ENCODE peak calls at places on chromosomes 4 and X, in eight cellular contexts. I is DMS153; B is astrocyte of the cerebellum; H is tibial nerve; C is mesendoderm; R is posterior vena cava; F is activated CD8-positive, alpha-beta memory T cell treated with anti-CD3 and anti-CD28 coated beads for 48 hours; K is BJ. M is an unnamed sample.
A peak's percentile ranks its signal among the peaks of the same experiment; 100 is the strongest.

GRCh38 chr4:185017964-185018772 is at the start of gene HELT:
- DNase-seq in F (no peak), B (no peak), K (no peak), R (peak; percentile 80), H (no peak), I (no peak), C (peak; percentile 57), M (no peak)

GRCh38 chr4:100935090-100935489 is 412.2 kb downstream of the PPP3CA start:
- DNase-seq in C (peak; percentile 19), I (peak; percentile 31), B (no peak), K (no peak), F (no peak), H (no peak), R (no peak), M (peak; percentile 43)

GRCh38 chrX:96435636-96436035 is 249.0 kb upstream of the DIAPH2 start:
- DNase-seq in K (no peak), B (no peak), F (no peak), R (no peak), I (no peak), H (no peak), C (no peak), M (no peak)

GRCh38 chr4:158775091-158775651 is 6.3 kb downstream of the FNIP2 start:
- DNase-seq in R (no peak), K (no peak), H (no peak), C (no peak), B (peak; percentile 47), I (no peak), F (no peak), M (no peak)

GRCh38 chrX:20060961-20061868 is 55.5 kb downstream of the MAP7D2 start:
- DNase-seq in R (no peak), I (peak; percentile 68), H (no peak), C (no peak), F (no peak), B (no peak), K (no peak), M (peak; percentile 89)

GRCh38 chr4:173252024-173252935 is 81.9 kb downstream of the HMGB2 start:
- DNase-seq in B (peak; percentile 100), H (peak; percentile 55), F (no peak), K (peak; percentile 87), C (peak; percentile 55), I (peak; percentile 92), R (no peak), M (no peak)

GRCh38 chr4:70903282-70903603 is 1.1 kb downstream of the MOB1B start:
- DNase-seq in H (no peak), F (no peak), K (no peak), I (no peak), C (peak; percentile 35), B (no peak), R (no peak), M (peak; percentile 74)

GRCh38 chrX:149493567-149494562 is 11.2 kb downstream of the IDS start:
- DNase-seq in H (no peak), B (no peak), R (no peak), K (no peak), I (no peak), F (no peak), C (peak; percentile 51), M (no peak)

GRCh38 chr4:71389149-71389840 is 50.5 kb downstream of the SLC4A4 start:
- DNase-seq in K (no peak), I (no peak), C (peak; percentile 71), B (peak; percentile 15), R (no peak), H (no peak), F (no peak), M (no peak)

GRCh38 chr4:40227284-40227683 is 30.5 kb downstream of the RHOH start:
- DNase-seq in C (peak; percentile 16), K (no peak), R (no peak), I (no peak), H (no peak), B (no peak), F (no peak), M (peak; percentile 55)

GRCh38 chrX:118751950-118752783 is 24.8 kb downstream of the IL13RA1 start:
- DNase-seq in I (no peak), B (no peak), K (no peak), F (no peak), H (no peak), C (no peak), R (no peak), M (no peak)

GRCh38 chrX:16445166-16445752 is 204.7 kb upstream of the S100G start:
- DNase-seq in I (no peak), H (no peak), C (peak; percentile 56), R (no peak), B (peak; percentile 16), K (no peak), F (peak; percentile 0), M (peak; percentile 81)

GRCh38 chr4:29717658-29718057 is 1002.5 kb upstream of the PCDH7 start:
- DNase-seq in R (no peak), F (no peak), K (no peak), C (no peak), I (no peak), B (no peak), H (no peak), M (no peak)

GRCh38 chr4:185742766-185743165 is 69.2 kb downstream of the SORBS2 start:
- DNase-seq in R (no peak), C (no peak), I (no peak), B (no peak), F (no peak), K (no peak), H (no peak), M (no peak)

GRCh38 chrX:69429339-69430014 is 74.6 kb upstream of the NALF2 start:
- DNase-seq in K (no peak), B (no peak), R (no peak), F (no peak), I (no peak), C (peak; percentile 65), H (no peak), M (no peak)

GRCh38 chrX:75603833-75604232 is 81.0 kb upstream of the ZDHHC15 start:
- DNase-seq in K (no peak), I (peak; percentile 0), F (no peak), H (no peak), B (peak; percentile 11), C (peak; percentile 21), R (no peak), M (peak; percentile 77)

GRCh38 chrX:153441296-153441695 is 4.6 kb downstream of the TREX2 start:
- DNase-seq in H (no peak), F (no peak), R (no peak), K (no peak), I (peak; percentile 46), B (no peak), C (no peak), M (no peak)

GRCh38 chrX:129347291-129347690 is 176.0 kb downstream of the SMARCA1 start:
- DNase-seq in I (no peak), B (no peak), C (peak; percentile 87), H (no peak), R (no peak), F (no peak), K (no peak), M (peak; percentile 49)

GRCh38 chrX:989959-990510 is 222.4 kb downstream of the CRLF2 start:
- DNase-seq in I (no peak), B (peak; percentile 96), H (peak; percentile 34), F (no peak), R (peak; percentile 95), C (peak; percentile 70), K (peak; percentile 100), M (peak; percentile 86)

GRCh38 chrX:2464677-2465166 is 36.1 kb downstream of the DHRSX start:
- DNase-seq in B (no peak), F (no peak), R (no peak), K (no peak), I (no peak), C (peak; percentile 69), H (no peak), M (peak; percentile 54)

GRCh38 chr4:112060212-112060611 is 85.0 kb upstream of the FAM241A start:
- DNase-seq in F (no peak), C (peak; percentile 68), R (no peak), B (no peak), H (no peak), I (no peak), K (no peak), M (peak; percentile 52)

GRCh38 chrX:121558886-121559285 is 511.5 kb downstream of the GLUD2 start:
- DNase-seq in C (no peak), R (no peak), B (no peak), I (no peak), F (no peak), K (no peak), H (no peak), M (no peak)

M was measured in Karpas-422.